ENCODE peak calls at places on chromosomes 13 and 19, in five cellular contexts. Z, G, Y, M and U are unnamed samples.
A peak's percentile ranks its signal among the peaks of the same experiment; 100 is the strongest.

GRCh38 chr19:48669903-48670668 is 2.7 kb downstream of the NTN5 start:
- DNase-seq in Z (no peak), G (no peak), Y (no peak), M (no peak), U (no peak)

GRCh38 chr19:23203841-23204344 is 46.3 kb downstream of the ZNF724 start:
- DNase-seq in Z (peak; percentile 46), G (peak; percentile 57), Y (no peak), M (no peak), U (peak; percentile 6)

GRCh38 chr13:105436946-105437345 is 1098.5 kb downstream of the EFNB2 start:
- DNase-seq in Z (no peak), G (no peak), Y (no peak), M (no peak), U (no peak)

GRCh38 chr19:46783670-46784069 is 4.7 kb downstream of the SLC1A5 start:
- DNase-seq in Z (no peak), G (no peak), Y (no peak), M (no peak), U (no peak)

GRCh38 chr19:44777715-44778347 is at the start of gene CBLC:
- DNase-seq in Z (no peak), G (no peak), Y (no peak), M (peak; percentile 60), U (no peak)

GRCh38 chr13:112724788-112725345 is 35.0 kb downstream of the ATP11A start:
- DNase-seq in Z (no peak), G (no peak), Y (no peak), M (no peak), U (no peak)

GRCh38 chr19:35911173-35911572 is 3.1 kb upstream of the TYROBP start:
- DNase-seq in Z (no peak), G (no peak), Y (no peak), M (no peak), U (no peak)

GRCh38 chr13:64311112-64311511 is 2895.5 kb upstream of the PCDH20 start:
- DNase-seq in Z (no peak), G (no peak), Y (no peak), M (no peak), U (no peak)

GRCh38 chr13:35470671-35471465 is 5.6 kb downstream of the MAB21L1 start:
- DNase-seq in Z (peak; percentile 54), G (peak; percentile 65), Y (no peak), M (no peak), U (peak; percentile 29)

GRCh38 chr13:112791662-112792440 is 102.0 kb downstream of the ATP11A start:
- DNase-seq in Z (no peak), G (no peak), Y (no peak), M (no peak), U (no peak)

GRCh38 chr19:49328741-49329140 is 3.8 kb upstream of the SLC6A16 start:
- DNase-seq in Z (no peak), G (no peak), Y (no peak), M (no peak), U (no peak)

GRCh38 chr13:48680756-48681392 is 27.1 kb downstream of the CYSLTR2 start:
- DNase-seq in Z (no peak), G (no peak), Y (no peak), M (no peak), U (no peak)

GRCh38 chr13:35198821-35199220 is 256.8 kb downstream of the NBEA start:
- DNase-seq in Z (no peak), G (no peak), Y (no peak), M (no peak), U (no peak)

GRCh38 chr19:40458597-40458974 is 7.0 kb downstream of the BLVRB start:
- DNase-seq in Z (no peak), G (no peak), Y (no peak), M (no peak), U (no peak)

GRCh38 chr13:30985637-30986205 is 53.3 kb downstream of the TEX26 start:
- DNase-seq in Z (no peak), G (no peak), Y (no peak), M (no peak), U (no peak)

GRCh38 chr13:107203146-107203847 is 635.4 kb upstream of the ARGLU1 start:
- DNase-seq in Z (no peak), G (no peak), Y (no peak), M (peak; percentile 29), U (no peak)

GRCh38 chr13:72072223-72072622 is 205.2 kb upstream of the DACH1 start:
- DNase-seq in Z (no peak), G (no peak), Y (no peak), M (no peak), U (no peak)

GRCh38 chr13:23558675-23559536 is 11.3 kb upstream of the TNFRSF19 start:
- DNase-seq in Z (peak; percentile 69), G (peak; percentile 78), Y (no peak), M (peak; percentile 80), U (peak; percentile 60)

GRCh38 chr13:30737511-30738342 is 2.4 kb downstream of the ALOX5AP start:
- DNase-seq in Z (no peak), G (no peak), Y (no peak), M (no peak), U (no peak)

GRCh38 chr13:30334663-30335386 is 27.5 kb upstream of the KATNAL1 start:
- DNase-seq in Z (no peak), G (no peak), Y (peak; percentile 43), M (peak; percentile 44), U (no peak)

GRCh38 chr19:8302357-8302691 is 5.8 kb downstream of the CD320 start:
- DNase-seq in Z (peak; percentile 50), G (peak; percentile 86), Y (no peak), M (no peak), U (peak; percentile 76)

GRCh38 chr13:102318233-102318632 is 83.6 kb downstream of the FGF14 start:
- DNase-seq in Z (no peak), G (no peak), Y (no peak), M (no peak), U (no peak)

GRCh38 chr19:41325947-41326706 is 16.2 kb downstream of the CCDC97 start:
- DNase-seq in Z (no peak), G (peak; percentile 65), Y (peak; percentile 30), M (no peak), U (no peak)

GRCh38 chr19:48372904-48373303 is 8.7 kb downstream of the SYNGR4 start:
- DNase-seq in Z (no peak), G (no peak), Y (no peak), M (peak; percentile 68), U (no peak)

GRCh38 chr19:29364224-29364726 is 151.3 kb upstream of the UQCRFS1 start:
- DNase-seq in Z (no peak), G (no peak), Y (no peak), M (no peak), U (no peak)

GRCh38 chr13:88895261-88895941 is 1224.2 kb downstream of the SLITRK5 start:
- DNase-seq in Z (no peak), G (no peak), Y (no peak), M (no peak), U (no peak)

GRCh38 chr19:18017275-18018083 is 9.5 kb downstream of the ARRDC2 start:
- DNase-seq in Z (peak; percentile 71), G (no peak), Y (no peak), M (no peak), U (no peak)

GRCh38 chr13:44243198-44243852 is 130.3 kb upstream of the SERP2 start:
- DNase-seq in Z (peak; percentile 43), G (no peak), Y (peak; percentile 9), M (peak; percentile 66), U (no peak)

GRCh38 chr19:54320271-54320670 is 7.3 kb upstream of the LILRA5 start:
- DNase-seq in Z (no peak), G (no peak), Y (no peak), M (no peak), U (no peak)

GRCh38 chr13:46377554-46377953 is 9.5 kb downstream of the RUBCNL start:
- DNase-seq in Z (no peak), G (no peak), Y (no peak), M (no peak), U (no peak)

GRCh38 chr13:75869981-75870380 is 233.9 kb downstream of the LMO7 start:
- DNase-seq in Z (no peak), G (no peak), Y (peak; percentile 53), M (no peak), U (no peak)

GRCh38 chr13:112245959-112246358 is 130.2 kb upstream of the SPACA7 start:
- DNase-seq in Z (no peak), G (no peak), Y (no peak), M (no peak), U (no peak)

GRCh38 chr13:59931621-59932020 is 232.1 kb downstream of the DIAPH3 start:
- DNase-seq in Z (no peak), G (no peak), Y (no peak), M (no peak), U (no peak)

DNA sequence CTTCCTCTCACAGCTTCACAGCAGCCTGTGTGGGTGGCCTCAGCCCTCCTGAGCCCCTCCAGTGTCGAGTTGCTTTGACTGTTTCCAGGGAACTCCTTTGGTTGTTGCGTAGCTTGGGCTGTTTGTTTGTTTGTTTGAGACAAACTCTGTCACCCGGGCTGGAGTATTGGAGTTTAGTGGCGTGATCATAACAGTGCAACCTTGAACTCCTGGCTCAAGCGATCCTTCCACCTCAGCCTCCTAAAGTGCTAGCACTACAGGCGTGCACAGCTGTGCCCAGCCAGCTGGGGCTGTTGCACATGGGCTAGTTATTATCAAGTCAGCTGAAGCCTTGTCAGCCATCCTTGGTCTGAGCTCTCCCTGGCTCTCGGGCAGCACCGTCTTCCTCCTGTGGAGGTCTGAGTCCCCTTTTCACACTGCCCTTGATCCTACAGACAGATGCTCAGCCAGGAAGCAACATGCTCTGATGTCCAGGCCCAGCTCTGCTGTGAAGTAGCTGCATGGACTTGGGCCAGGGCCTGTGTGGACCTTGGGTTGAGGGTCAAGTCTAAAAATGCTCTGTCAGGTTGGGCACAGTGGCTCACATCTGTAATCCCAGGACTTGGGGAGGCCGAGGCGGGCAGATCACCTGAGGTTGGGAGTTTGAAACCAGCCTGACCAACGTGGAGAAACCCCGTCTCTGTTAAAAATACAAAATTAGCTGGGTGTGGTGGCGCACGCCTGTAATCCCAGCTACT is 10.3 kb downstream of the DOT1L start:
- DNase-seq in Z (no peak), G (no peak), Y (no peak), M (no peak), U (no peak)
- H3K27ac ChIP-seq in Z (peak overlapping the region; percentile 36), G (no peak overlapping the region), Y (no peak overlapping the region), M (no peak overlapping the region), U (no peak overlapping the region)

GRCh38 chr13:99743079-99743478 is 228.5 kb downstream of the ZIC5 start:
- DNase-seq in Z (no peak), G (no peak), Y (no peak), M (no peak), U (no peak)
- H3K4me1 ChIP-seq in Z (no peaks in the 10 kb centered on the region), G (peaks cover 10% of the 10 kb centered on the region), Y (no peaks in the 10 kb centered on the region), M (no peaks in the 10 kb centered on the region), U (peaks cover 7% of the 10 kb centered on the region)

GRCh38 chr19:57071414-57071813 is 48.4 kb upstream of the USP29 start:
- DNase-seq in Z (no peak), G (no peak), Y (no peak), M (no peak), U (no peak)
- H3K9me3 ChIP-seq in Z (peaks cover 6% of the 10 kb centered on the region), G (peaks cover 18% of the 10 kb centered on the region), Y (no peaks in the 10 kb centered on the region), M (peaks cover 61% of the 10 kb centered on the region), U (peaks cover 65% of the 10 kb centered on the region)

DNA sequence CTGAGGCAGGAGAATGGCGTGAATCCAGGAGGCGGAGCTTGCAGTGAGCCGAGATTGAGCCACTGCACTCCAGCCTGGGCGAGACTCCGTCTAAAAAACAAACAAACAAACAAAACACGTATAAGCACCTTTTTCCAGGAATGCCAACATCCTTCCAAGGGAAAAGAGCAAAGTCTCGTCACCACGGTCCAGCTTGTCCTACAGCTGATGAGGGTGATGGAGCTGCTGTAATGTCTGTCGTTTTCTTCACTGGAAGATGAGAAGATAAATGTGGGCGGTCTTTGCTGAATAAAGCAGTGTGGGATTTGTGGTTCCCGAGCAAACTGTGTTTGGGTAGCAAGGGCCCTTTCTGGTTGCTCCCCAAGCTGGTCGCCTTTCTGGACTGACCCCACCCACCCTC is 166.6 kb downstream of the PTPRS start:
- DNase-seq in Z (no peak), G (no peak), Y (no peak), M (peak; percentile 26), U (no peak)
- H3K27ac ChIP-seq in Z (no peak overlapping the region), G (no peak overlapping the region), Y (no peak overlapping the region), M (peak overlapping the region; percentile 76), U (no peak overlapping the region)